ENCODE peak calls at places on chromosomes 2 and 18, in five cellular contexts. One of them, this sample, is unnamed.

GRCh38 chr2:46366675-46367067 is 69.5 kb downstream of the EPAS1 start:
- DNase-seq in H1: no peak
- DNase-seq in neuronal stem cell: no peak
- DNase-seq in IMR-90: no peak
- DNase-seq in trophoblast cell: no peak
- DNase-seq in this sample: no peak

GRCh38 chr2:5664197-5664728 is 27.9 kb upstream of the SOX11 start:
- DNase-seq in H1: no peak
- DNase-seq in neuronal stem cell: no peak
- DNase-seq in IMR-90: no peak
- DNase-seq in trophoblast cell: no peak
- DNase-seq in this sample: no peak

GRCh38 chr18:26453370-26454030 is 94.9 kb downstream of the KCTD1 start:
- DNase-seq in H1: no peak
- DNase-seq in neuronal stem cell: no peak
- DNase-seq in IMR-90: no peak
- DNase-seq in trophoblast cell: no peak
- DNase-seq in this sample: no peak

GRCh38 chr2:20104900-20105545 is 53.6 kb upstream of the LAPTM4A start:
- DNase-seq in H1: no peak
- DNase-seq in neuronal stem cell: no peak
- DNase-seq in IMR-90: no peak
- DNase-seq in trophoblast cell: no peak
- DNase-seq in this sample: no peak

GRCh38 chr18:48137354-48138208 is 207.1 kb upstream of the SMAD2 start:
- DNase-seq in H1: no peak
- DNase-seq in neuronal stem cell: no peak
- DNase-seq in IMR-90: no peak
- DNase-seq in trophoblast cell: no peak
- DNase-seq in this sample: no peak

GRCh38 chr2:111236027-111236426 is 115.3 kb downstream of the BCL2L11 start:
- DNase-seq in H1: no peak
- DNase-seq in neuronal stem cell: no peak
- DNase-seq in IMR-90: no peak
- DNase-seq in trophoblast cell: no peak
- DNase-seq in this sample: no peak

GRCh38 chr2:211103989-211104388 is 547.6 kb downstream of the CPS1 start:
- DNase-seq in H1: no peak
- DNase-seq in neuronal stem cell: no peak
- DNase-seq in IMR-90: no peak
- DNase-seq in trophoblast cell: no peak
- DNase-seq in this sample: no peak

GRCh38 chr2:147017976-147018645 is 826.7 kb upstream of the ACVR2A start:
- DNase-seq in H1: no peak
- DNase-seq in neuronal stem cell: no peak
- DNase-seq in IMR-90: no peak
- DNase-seq in trophoblast cell: no peak
- DNase-seq in this sample: no peak

GRCh38 chr2:219573166-219573565 is 1.1 kb downstream of the INHA start:
- DNase-seq in H1: no peak
- DNase-seq in neuronal stem cell: no peak
- DNase-seq in IMR-90: no peak
- DNase-seq in trophoblast cell: no peak
- DNase-seq in this sample: no peak

GRCh38 chr2:3044587-3045317 is 332.9 kb downstream of the EIPR1 start:
- DNase-seq in H1: no peak
- DNase-seq in neuronal stem cell: no peak
- DNase-seq in IMR-90: no peak
- DNase-seq in trophoblast cell: no peak
- DNase-seq in this sample: no peak

GRCh38 chr2:230319211-230319862 is 7.7 kb upstream of the SP140L start:
- DNase-seq in H1: no peak
- DNase-seq in neuronal stem cell: no peak
- DNase-seq in IMR-90: no peak
- DNase-seq in trophoblast cell: no peak
- DNase-seq in this sample: no peak

GRCh38 chr2:14451312-14451711 is 181.2 kb upstream of the LRATD1 start:
- DNase-seq in H1: no peak
- DNase-seq in neuronal stem cell: no peak
- DNase-seq in IMR-90: no peak
- DNase-seq in trophoblast cell: no peak
- DNase-seq in this sample: peak

GRCh38 chr18:11995445-11996189 is 14.3 kb downstream of the IMPA2 start:
- DNase-seq in H1: peak
- DNase-seq in neuronal stem cell: peak
- DNase-seq in IMR-90: peak
- DNase-seq in trophoblast cell: peak
- DNase-seq in this sample: peak

GRCh38 chr2:6535572-6535971 is 330.1 kb downstream of the CMPK2 start:
- DNase-seq in H1: no peak
- DNase-seq in neuronal stem cell: peak
- DNase-seq in IMR-90: no peak
- DNase-seq in trophoblast cell: no peak
- DNase-seq in this sample: peak

GRCh38 chr2:162333968-162334367 is 10.0 kb upstream of the GCA start:
- DNase-seq in H1: no peak
- DNase-seq in neuronal stem cell: no peak
- DNase-seq in IMR-90: peak
- DNase-seq in trophoblast cell: peak
- DNase-seq in this sample: peak

GRCh38 chr2:72263781-72264060 is 116.1 kb upstream of the CYP26B1 start:
- DNase-seq in H1: no peak
- DNase-seq in neuronal stem cell: no peak
- DNase-seq in IMR-90: no peak
- DNase-seq in trophoblast cell: no peak
- DNase-seq in this sample: no peak

GRCh38 chr2:11732587-11732986 is 13.8 kb upstream of the LPIN1 start:
- DNase-seq in H1: no peak
- DNase-seq in neuronal stem cell: no peak
- DNase-seq in IMR-90: no peak
- DNase-seq in trophoblast cell: no peak
- DNase-seq in this sample: no peak

GRCh38 chr2:205776139-205776538 is 93.8 kb downstream of the NRP2 start:
- DNase-seq in H1: peak
- DNase-seq in neuronal stem cell: peak
- DNase-seq in IMR-90: no peak
- DNase-seq in trophoblast cell: peak
- DNase-seq in this sample: peak

GRCh38 chr18:686339-687111 is 25.9 kb downstream of the ENOSF1 start:
- DNase-seq in H1: peak
- DNase-seq in neuronal stem cell: peak
- DNase-seq in IMR-90: peak
- DNase-seq in trophoblast cell: no peak
- DNase-seq in this sample: peak

GRCh38 chr2:120985997-120986651 is 250.5 kb downstream of the GLI2 start:
- DNase-seq in H1: no peak
- DNase-seq in neuronal stem cell: no peak
- DNase-seq in IMR-90: no peak
- DNase-seq in trophoblast cell: no peak
- DNase-seq in this sample: no peak

GRCh38 chr2:122164964-122165363 is 409.5 kb downstream of the TSN start:
- DNase-seq in H1: no peak
- DNase-seq in neuronal stem cell: no peak
- DNase-seq in IMR-90: no peak
- DNase-seq in trophoblast cell: no peak
- DNase-seq in this sample: no peak

GRCh38 chr2:1972428-1972827 is 228.1 kb upstream of the PXDN start:
- DNase-seq in H1: peak
- DNase-seq in neuronal stem cell: no peak
- DNase-seq in IMR-90: no peak
- DNase-seq in trophoblast cell: no peak
- DNase-seq in this sample: peak

GRCh38 chr2:48504647-48505327 is 25.2 kb upstream of the STON1 start:
- DNase-seq in H1: no peak
- DNase-seq in neuronal stem cell: no peak
- DNase-seq in IMR-90: peak
- DNase-seq in trophoblast cell: peak
- DNase-seq in this sample: peak

GRCh38 chr2:240438810-240439697 is 3.6 kb downstream of the GPC1 start:
- DNase-seq in H1: no peak
- DNase-seq in neuronal stem cell: no peak
- DNase-seq in IMR-90: no peak
- DNase-seq in trophoblast cell: no peak
- DNase-seq in this sample: no peak

GRCh38 chr2:216880509-216881184 is 20.8 kb upstream of the TNP1 start:
- DNase-seq in H1: no peak
- DNase-seq in neuronal stem cell: no peak
- DNase-seq in IMR-90: peak
- DNase-seq in trophoblast cell: no peak
- DNase-seq in this sample: no peak

GRCh38 chr18:69787825-69788547 is 159.7 kb downstream of the CD226 start:
- DNase-seq in H1: no peak
- DNase-seq in neuronal stem cell: no peak
- DNase-seq in IMR-90: peak
- DNase-seq in trophoblast cell: no peak
- DNase-seq in this sample: peak

GRCh38 chr2:67108231-67108630 is 288.9 kb upstream of the ETAA1 start:
- DNase-seq in H1: no peak
- DNase-seq in neuronal stem cell: no peak
- DNase-seq in IMR-90: no peak
- DNase-seq in trophoblast cell: no peak
- DNase-seq in this sample: no peak

GRCh38 chr2:37500031-37500430 is 155.6 kb downstream of the QPCT start:
- DNase-seq in H1: no peak
- DNase-seq in neuronal stem cell: no peak
- DNase-seq in IMR-90: peak
- DNase-seq in trophoblast cell: no peak
- DNase-seq in this sample: no peak

GRCh38 chr2:48900321-48901014 is 144.9 kb upstream of the LHCGR start:
- DNase-seq in H1: no peak
- DNase-seq in neuronal stem cell: no peak
- DNase-seq in IMR-90: no peak
- DNase-seq in trophoblast cell: peak
- DNase-seq in this sample: peak

GRCh38 chr2:117128471-117128870 is 686.0 kb upstream of the DDX18 start:
- DNase-seq in H1: no peak
- DNase-seq in neuronal stem cell: no peak
- DNase-seq in IMR-90: no peak
- DNase-seq in trophoblast cell: no peak
- DNase-seq in this sample: no peak

GRCh38 chr2:203909192-203909945 is 27.2 kb upstream of the ICOS start:
- DNase-seq in H1: peak
- DNase-seq in neuronal stem cell: peak
- DNase-seq in IMR-90: peak
- DNase-seq in trophoblast cell: no peak
- DNase-seq in this sample: peak
- H3K4me3 ChIP-seq in H1: no peak
- H3K4me3 ChIP-seq in neuronal stem cell: no peak
- H3K4me3 ChIP-seq in IMR-90: peak
- H3K4me3 ChIP-seq in trophoblast cell: no peak
- H3K4me3 ChIP-seq in this sample: no peak

DNA sequence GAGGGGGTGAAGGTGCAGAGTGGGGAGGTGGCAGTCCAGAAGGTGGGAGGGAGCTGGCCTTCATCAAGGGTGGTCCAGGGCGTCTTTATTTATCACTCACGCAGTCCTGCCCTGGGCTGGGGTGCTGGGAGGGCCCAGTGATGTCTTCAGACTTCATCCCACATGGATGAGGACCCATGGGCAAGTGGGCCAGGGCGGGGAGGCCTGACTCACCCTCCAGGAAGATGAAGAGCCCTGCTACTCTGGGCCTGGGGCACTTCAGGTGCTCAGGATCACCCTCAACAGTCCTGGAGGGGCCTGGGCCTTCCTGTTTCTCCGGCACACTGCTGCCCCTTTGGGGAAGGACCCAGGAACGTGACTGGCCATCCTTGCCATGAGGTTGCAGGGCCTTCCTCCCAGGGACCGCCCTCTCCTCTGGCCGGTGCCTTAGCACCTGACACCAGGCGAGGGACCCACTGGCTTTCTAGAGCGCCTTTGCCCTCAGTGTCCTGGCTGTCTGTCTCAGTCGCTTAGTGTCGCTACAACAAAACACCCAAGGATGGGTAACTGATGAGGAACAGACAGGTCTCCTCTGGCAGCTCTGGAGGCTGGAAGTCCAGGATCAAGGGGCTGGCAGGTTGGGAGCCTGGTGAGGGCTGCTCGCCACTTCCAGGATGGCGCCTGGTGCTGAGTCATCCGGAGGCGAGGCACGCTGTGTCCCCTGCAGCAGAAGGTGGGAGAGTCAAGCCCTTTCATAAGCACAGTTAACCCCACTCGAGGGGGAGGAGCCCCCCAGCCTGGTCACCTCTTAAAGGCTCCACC is 57.8 kb upstream of the HS6ST1 start:
- DNase-seq in H1: peak
- DNase-seq in neuronal stem cell: no peak
- DNase-seq in IMR-90: no peak
- DNase-seq in trophoblast cell: no peak
- DNase-seq in this sample: no peak
- H2BK120ac ChIP-seq in H1: no peak
- H2BK120ac ChIP-seq in neuronal stem cell: no peak
- H2BK120ac ChIP-seq in IMR-90: peak
- H2BK120ac ChIP-seq in trophoblast cell: peak
- H2BK120ac ChIP-seq in this sample: no peak

GRCh38 chr2:227774011-227774624 is 28.4 kb downstream of the SCYGR8 start:
- DNase-seq in H1: peak
- DNase-seq in neuronal stem cell: no peak
- DNase-seq in IMR-90: no peak
- DNase-seq in trophoblast cell: no peak
- DNase-seq in this sample: peak

GRCh38 chr2:227772197-227772661 is 26.5 kb downstream of the SCYGR8 start:
- DNase-seq in H1: no peak
- DNase-seq in neuronal stem cell: no peak
- DNase-seq in IMR-90: no peak
- DNase-seq in trophoblast cell: no peak
- DNase-seq in this sample: no peak

GRCh38 chr2:227767830-227768229 is 22.1 kb downstream of the SCYGR8 start:
- DNase-seq in H1: no peak
- DNase-seq in neuronal stem cell: no peak
- DNase-seq in IMR-90: no peak
- DNase-seq in trophoblast cell: no peak
- DNase-seq in this sample: no peak

GRCh38 chr2:227774895-227775842 is 29.5 kb downstream of the SCYGR8 start:
- DNase-seq in H1: no peak
- DNase-seq in neuronal stem cell: no peak
- DNase-seq in IMR-90: no peak
- DNase-seq in trophoblast cell: no peak
- DNase-seq in this sample: no peak

DNA sequence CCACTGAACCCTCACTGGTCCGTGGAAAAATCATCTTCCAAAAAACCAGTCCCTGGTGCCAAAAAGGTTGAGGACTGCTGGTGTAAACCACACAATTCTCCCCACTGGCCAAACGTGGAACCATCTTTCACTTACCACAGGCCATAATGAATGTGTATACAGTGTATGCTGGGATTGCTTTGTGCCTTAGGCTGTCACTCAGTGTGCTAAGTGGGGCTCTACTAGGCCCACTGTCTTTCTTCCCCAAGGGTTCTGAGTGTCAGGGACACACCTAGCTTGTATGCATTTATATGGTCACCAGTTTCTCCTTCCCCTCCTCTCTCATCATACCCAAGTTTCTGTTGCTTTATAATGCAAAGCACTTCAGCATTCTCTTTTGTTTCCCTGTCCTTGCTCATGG is 27.2 kb downstream of the SCYGR8 start:
- DNase-seq in H1: no peak
- DNase-seq in neuronal stem cell: no peak
- DNase-seq in IMR-90: no peak
- DNase-seq in trophoblast cell: no peak
- DNase-seq in this sample: no peak
- H3K4me2 ChIP-seq in H1: no peak
- H3K4me2 ChIP-seq in neuronal stem cell: no peak
- H3K4me2 ChIP-seq in IMR-90: no peak
- H3K4me2 ChIP-seq in trophoblast cell: no peak
- H3K4me2 ChIP-seq in this sample: no peak

GRCh38 chr2:238645095-238645494 is 202.8 kb upstream of the TWIST2 start:
- DNase-seq in H1: peak
- DNase-seq in neuronal stem cell: no peak
- DNase-seq in IMR-90: no peak
- DNase-seq in trophoblast cell: no peak
- DNase-seq in this sample: no peak
- H3K4me3 ChIP-seq in H1: no peak
- H3K4me3 ChIP-seq in neuronal stem cell: no peak
- H3K4me3 ChIP-seq in IMR-90: no peak
- H3K4me3 ChIP-seq in trophoblast cell: no peak
- H3K4me3 ChIP-seq in this sample: no peak

This sample was measured in mesendoderm.